ENCODE peak calls at places on chromosomes 1 and 21, in five cellular contexts. D, C, F, V and B are unnamed samples.

GRCh38 chr1:61496501-61496900 is 228.4 kb downstream of the TM2D1 start:
- DNase-seq in V (no peak), F (no peak), D (no peak), C (peak; percentile 39), B (no peak)

GRCh38 chr1:155741908-155742307 is 53.0 kb downstream of the DAP3 start:
- DNase-seq in F (no peak), D (no peak), V (no peak), C (no peak), B (no peak)

GRCh38 chr1:9798236-9799130 is 25.3 kb downstream of the CLSTN1 start:
- DNase-seq in D (no peak), V (no peak), C (no peak), F (no peak), B (no peak)

GRCh38 chr1:42963378-42964005 is 4.8 kb upstream of the SLC2A1 start:
- DNase-seq in F (no peak), C (peak; percentile 97), D (no peak), V (no peak), B (no peak)

GRCh38 chr1:46248122-46248920 is 758 bp downstream of the RAD54L start:
- DNase-seq in F (peak; percentile 52), C (peak; percentile 82), V (no peak), D (no peak), B (peak; percentile 67)

GRCh38 chr1:8004803-8005573 is 21.1 kb downstream of the ERRFI1 start:
- DNase-seq in V (no peak), C (peak; percentile 77), D (no peak), F (peak; percentile 76), B (no peak)

GRCh38 chr1:232166942-232167341 is 463.0 kb downstream of the SIPA1L2 start:
- DNase-seq in F (no peak), C (peak; percentile 4), D (no peak), V (no peak), B (no peak)

GRCh38 chr1:196608401-196609113 is at the start of gene KCNT2:
- DNase-seq in V (no peak), F (peak; percentile 53), D (peak; percentile 39), C (peak; percentile 95), B (no peak)

GRCh38 chr1:192879416-192879815 is 70.6 kb downstream of the RGS2 start:
- DNase-seq in D (no peak), V (no peak), C (peak; percentile 83), F (no peak), B (peak; percentile 60)

GRCh38 chr21:42569732-42570301 is 56.2 kb downstream of the SLC37A1 start:
- DNase-seq in C (no peak), V (no peak), F (peak; percentile 70), D (no peak), B (no peak)

GRCh38 chr1:242239394-242239793 is 240.5 kb upstream of the MAP1LC3C start:
- DNase-seq in C (no peak), V (no peak), D (no peak), F (no peak), B (no peak)

GRCh38 chr1:223084466-223084865 is 58.6 kb downstream of the TLR5 start:
- DNase-seq in C (no peak), F (no peak), V (no peak), D (no peak), B (no peak)

GRCh38 chr1:31299365-31299764 is 2.5 kb downstream of the ZCCHC17 start:
- DNase-seq in F (no peak), V (no peak), C (no peak), D (no peak), B (peak; percentile 50)

GRCh38 chr1:47841356-47841755 is 155.8 kb downstream of the TRABD2B start:
- DNase-seq in V (no peak), F (no peak), C (no peak), D (no peak), B (no peak)

GRCh38 chr1:5770981-5771765 is 221.1 kb downstream of the NPHP4 start:
- DNase-seq in F (no peak), V (no peak), C (peak; percentile 44), D (no peak), B (no peak)

GRCh38 chr1:109886827-109887226 is 23.8 kb upstream of the CSF1 start:
- DNase-seq in D (no peak), C (peak; percentile 13), V (no peak), F (peak; percentile 62), B (no peak)

GRCh38 chr1:225470691-225471452 is 43.0 kb upstream of the LBR start:
- DNase-seq in V (no peak), C (no peak), F (no peak), D (no peak), B (no peak)

GRCh38 chr1:25527226-25527846 is 16.1 kb upstream of the LDLRAP1 start:
- DNase-seq in V (no peak), D (no peak), F (no peak), C (no peak), B (no peak)